ENCODE peak calls at places on chromosomes 12 and 14, in five cellular contexts. M, L, W, P and D are unnamed samples.

GRCh38 chr12:2341051-2341751 is 288.4 kb downstream of the CACNA1C start:
- DNase-seq in M (no peak), L (no peak), W (peak; percentile 52), P (no peak), D (peak; percentile 71)

GRCh38 chr12:123293178-123293760 is 21.6 kb upstream of the CDK2AP1 start:
- DNase-seq in M (no peak), L (no peak), W (no peak), P (no peak), D (no peak)

GRCh38 chr12:100935929-100936328 is 141.4 kb downstream of the ANO4 start:
- DNase-seq in M (no peak), L (no peak), W (no peak), P (no peak), D (no peak)

GRCh38 chr12:103632554-103633216 is 45.6 kb downstream of the STAB2 start:
- DNase-seq in M (no peak), L (peak; percentile 87), W (no peak), P (no peak), D (peak; percentile 10)

GRCh38 chr12:569803-570236 is 93.4 kb downstream of the NINJ2 start:
- DNase-seq in M (peak; percentile 36), L (peak; percentile 79), W (peak; percentile 69), P (peak; percentile 66), D (peak; percentile 62)

GRCh38 chr12:51917746-51918453 is 10.6 kb downstream of the ACVRL1 start:
- DNase-seq in M (no peak), L (no peak), W (no peak), P (no peak), D (no peak)

GRCh38 chr12:18750087-18750486 is 12.2 kb downstream of the CAPZA3 start:
- DNase-seq in M (no peak), L (no peak), W (no peak), P (no peak), D (peak; percentile 12)

GRCh38 chr12:58711968-58712367 is 208.3 kb downstream of the LRIG3 start:
- DNase-seq in M (no peak), L (no peak), W (peak; percentile 61), P (no peak), D (no peak)

GRCh38 chr14:57153286-57153685 is 115.4 kb downstream of the EXOC5 start:
- DNase-seq in M (no peak), L (no peak), W (no peak), P (no peak), D (no peak)

GRCh38 chr14:73295198-73295796 is 58.0 kb downstream of the PAPLN start:
- DNase-seq in M (no peak), L (peak; percentile 56), W (no peak), P (no peak), D (no peak)

GRCh38 chr12:52264435-52264825 is 10.0 kb upstream of the KRT86 start:
- DNase-seq in M (no peak), L (no peak), W (no peak), P (no peak), D (no peak)

GRCh38 chr14:71536015-71536535 is 396.2 kb upstream of the RGS6 start:
- DNase-seq in M (no peak), L (no peak), W (no peak), P (no peak), D (no peak)

GRCh38 chr14:31716208-31716607 is 155.0 kb downstream of the NUBPL start:
- DNase-seq in M (no peak), L (no peak), W (no peak), P (no peak), D (no peak)

GRCh38 chr14:32414808-32415255 is 85.7 kb downstream of the AKAP6 start:
- DNase-seq in M (no peak), L (no peak), W (no peak), P (no peak), D (no peak)

GRCh38 chr12:123890536-123890902 is 82.1 kb downstream of the CCDC92 start:
- DNase-seq in M (no peak), L (no peak), W (no peak), P (no peak), D (no peak)

GRCh38 chr12:111596985-111597730 is 2.0 kb downstream of the ATXN2 start:
- DNase-seq in M (peak; percentile 28), L (peak; percentile 72), W (no peak), P (no peak), D (no peak)

GRCh38 chr12:77179515-77179914 is 114.1 kb upstream of the E2F7 start:
- DNase-seq in M (no peak), L (no peak), W (no peak), P (no peak), D (no peak)

GRCh38 chr12:44000309-44000952 is 164.6 kb downstream of the TMEM117 start:
- DNase-seq in M (no peak), L (peak; percentile 69), W (peak; percentile 22), P (no peak), D (peak; percentile 5)

GRCh38 chr14:50937325-50937724 is 7.0 kb downstream of the PYGL start:
- DNase-seq in M (no peak), L (no peak), W (no peak), P (no peak), D (no peak)